ENCODE peak calls at places on chromosomes 1 and 21, in seven cellular contexts. M, C, P, E, Y, X and G are unnamed samples.

GRCh38 chr1:186978596-186979556 is 150.1 kb downstream of the PLA2G4A start:
- DNase-seq in M (no peak), C (no peak), P (no peak), E (no peak), Y (no peak), X (no peak), G (no peak)

GRCh38 chr1:109821221-109821669 is 57.5 kb upstream of the EPS8L3 start:
- DNase-seq in M (no peak), C (peak; percentile 88), P (peak; percentile 100), E (no peak), Y (peak; percentile 92), X (peak; percentile 96), G (peak; percentile 79)

GRCh38 chr21:17903029-17903806 is 84.1 kb upstream of the C21orf91 start:
- DNase-seq in M (no peak), C (no peak), P (no peak), E (no peak), Y (peak; percentile 47), X (peak; percentile 62), G (no peak)

GRCh38 chr1:3902111-3902511 is 2.0 kb upstream of the C1orf174 start:
- DNase-seq in M (no peak), C (no peak), P (no peak), E (no peak), Y (no peak), X (no peak), G (no peak)

GRCh38 chr1:71464016-71464415 is 383.2 kb upstream of the ZRANB2 start:
- DNase-seq in M (no peak), C (no peak), P (no peak), E (no peak), Y (no peak), X (peak; percentile 10), G (no peak)

GRCh38 chr1:3459940-3460652 is 5.6 kb downstream of the ARHGEF16 start:
- DNase-seq in M (no peak), C (peak; percentile 79), P (no peak), E (no peak), Y (no peak), X (no peak), G (peak; percentile 79)

GRCh38 chr1:36093919-36094318 is 5.2 kb downstream of the ADPRS start:
- DNase-seq in M (no peak), C (no peak), P (no peak), E (no peak), Y (no peak), X (no peak), G (no peak)

GRCh38 chr1:3749512-3749911 is 2.7 kb upstream of the CCDC27 start:
- DNase-seq in M (no peak), C (peak; percentile 12), P (no peak), E (no peak), Y (no peak), X (no peak), G (no peak)

GRCh38 chr21:46000182-46000730 is 18.7 kb downstream of the COL6A1 start:
- DNase-seq in M (no peak), C (peak; percentile 53), P (peak; percentile 1), E (no peak), Y (no peak), X (no peak), G (no peak)

GRCh38 chr1:180896161-180896560 is 16.5 kb upstream of the KIAA1614 start:
- DNase-seq in M (no peak), C (no peak), P (no peak), E (no peak), Y (no peak), X (no peak), G (no peak)

GRCh38 chr1:15426492-15427279 is 11.6 kb upstream of the CTRC start:
- DNase-seq in M (no peak), C (peak; percentile 57), P (peak; percentile 56), E (no peak), Y (no peak), X (no peak), G (no peak)

GRCh38 chr1:89989099-89989498 is 5.8 kb upstream of the ZNF326 start:
- DNase-seq in M (no peak), C (no peak), P (no peak), E (no peak), Y (no peak), X (no peak), G (no peak)

GRCh38 chr1:34914958-34915357 is 14.5 kb downstream of the DLGAP3 start:
- DNase-seq in M (no peak), C (no peak), P (no peak), E (no peak), Y (no peak), X (no peak), G (no peak)

GRCh38 chr21:34129039-34129891 is 55.9 kb downstream of the MRPS6 start:
- DNase-seq in M (peak; percentile 57), C (peak; percentile 67), P (peak; percentile 67), E (peak; percentile 90), Y (peak; percentile 87), X (peak; percentile 88), G (peak; percentile 81)

GRCh38 chr1:21734526-21734925 is 48.4 kb downstream of the USP48 start:
- DNase-seq in M (no peak), C (no peak), P (no peak), E (no peak), Y (no peak), X (peak; percentile 11), G (no peak)

GRCh38 chr1:68801440-68801839 is 304.6 kb upstream of the DEPDC1 start:
- DNase-seq in M (no peak), C (no peak), P (no peak), E (no peak), Y (no peak), X (no peak), G (no peak)

GRCh38 chr1:80534606-80535360 is 1266.0 kb upstream of the ADGRL2 start:
- DNase-seq in M (no peak), C (no peak), P (no peak), E (no peak), Y (peak; percentile 2), X (no peak), G (no peak)

GRCh38 chr1:233361876-233362275 is 34.4 kb downstream of the MAP3K21 start:
- DNase-seq in M (no peak), C (no peak), P (no peak), E (no peak), Y (no peak), X (no peak), G (no peak)

GRCh38 chr1:212959266-212960220 is 9.2 kb downstream of the VASH2 start:
- DNase-seq in M (no peak), C (no peak), P (no peak), E (no peak), Y (no peak), X (no peak), G (no peak)

GRCh38 chr21:46412521-46413364 is 45.9 kb upstream of the DIP2A start:
- DNase-seq in M (no peak), C (peak; percentile 48), P (no peak), E (no peak), Y (no peak), X (no peak), G (no peak)

GRCh38 chr21:44086636-44087425 is 20.4 kb upstream of the PWP2 start:
- DNase-seq in M (no peak), C (no peak), P (no peak), E (no peak), Y (no peak), X (no peak), G (no peak)

GRCh38 chr1:225845633-225846259 is 35.8 kb downstream of the EPHX1 start:
- DNase-seq in M (peak; percentile 31), C (peak; percentile 90), P (peak; percentile 84), E (no peak), Y (peak; percentile 65), X (peak; percentile 84), G (peak; percentile 74)

GRCh38 chr1:118947790-118948189 is 40.4 kb downstream of the TBX15 start:
- DNase-seq in M (no peak), C (no peak), P (peak; percentile 76), E (no peak), Y (no peak), X (peak; percentile 88), G (no peak)

GRCh38 chr1:221166559-221167318 is 287.5 kb downstream of the HLX start:
- DNase-seq in M (no peak), C (no peak), P (no peak), E (no peak), Y (no peak), X (no peak), G (peak; percentile 19)

GRCh38 chr1:201740086-201740541 is 88.8 kb upstream of the IPO9 start:
- DNase-seq in M (peak; percentile 10), C (no peak), P (no peak), E (no peak), Y (no peak), X (no peak), G (no peak)

GRCh38 chr1:224640587-224640986 is 24.5 kb downstream of the CNIH3 start:
- DNase-seq in M (no peak), C (no peak), P (no peak), E (no peak), Y (no peak), X (no peak), G (no peak)

GRCh38 chr1:9715536-9716226 is 64.2 kb downstream of the PIK3CD start:
- DNase-seq in M (no peak), C (no peak), P (no peak), E (no peak), Y (no peak), X (no peak), G (no peak)

GRCh38 chr1:77120950-77121349 is 98.3 kb downstream of the PIGK start:
- DNase-seq in M (no peak), C (no peak), P (no peak), E (no peak), Y (no peak), X (no peak), G (no peak)

GRCh38 chr1:153805042-153805745 is 30.0 kb downstream of the SLC27A3 start:
- DNase-seq in M (no peak), C (peak; percentile 71), P (peak; percentile 84), E (peak; percentile 57), Y (peak; percentile 77), X (peak; percentile 80), G (peak; percentile 73)

GRCh38 chr1:177278626-177279390 is 108.0 kb downstream of the BRINP2 start:
- DNase-seq in M (no peak), C (no peak), P (peak; percentile 53), E (no peak), Y (no peak), X (peak; percentile 19), G (no peak)

GRCh38 chr1:16178596-16179497 is 23.0 kb upstream of the EPHA2 start:
- DNase-seq in M (no peak), C (no peak), P (no peak), E (no peak), Y (no peak), X (no peak), G (no peak)

GRCh38 chr1:235984041-235984820 is 80.7 kb downstream of the NID1 start:
- DNase-seq in M (no peak), C (no peak), P (no peak), E (no peak), Y (no peak), X (peak; percentile 91), G (no peak)